ENCODE peak calls at places on chromosome 2, in ten cellular contexts. P is CD8-positive, alpha-beta memory T cell; G is HFF-Myc; L is fibroblast of the aortic adventitia; F is body of pancreas; K is astrocyte of the spinal cord; B is uterus; J is CD4-positive, CD25-positive, alpha-beta regulatory T cell; O is CD8-positive, alpha-beta T cell; W is activated naive CD4-positive, alpha-beta T cell treated with Interleukin-2 at 50 U/mL for 16 hours. X is an unnamed sample.
A peak's percentile ranks its signal among the peaks of the same experiment; 100 is the strongest.

GRCh38 chr2:191863988-191864387 is 17.1 kb upstream of the CAVIN2 start:
- DNase-seq in P (no peak), G (no peak), L (peak; percentile 75), F (no peak), K (peak; percentile 30), B (no peak), J (no peak), O (no peak), W (no peak), X (peak; percentile 54)

GRCh38 chr2:42859801-42860200 is 67.4 kb upstream of the HAAO start:
- DNase-seq in P (no peak), G (no peak), L (peak; percentile 80), F (no peak), K (peak; percentile 19), B (no peak), J (no peak), O (no peak), W (no peak), X (peak; percentile 9)

GRCh38 chr2:30444283-30444682 is 2.8 kb upstream of the LCLAT1 start:
- DNase-seq in P (no peak), G (no peak), L (peak; percentile 19), F (peak; percentile 23), K (no peak), B (peak; percentile 46), J (no peak), O (no peak), W (no peak), X (no peak)

GRCh38 chr2:70132244-70133126 is 45.2 kb downstream of the PCBP1 start:
- DNase-seq in P (peak; percentile 42), G (no peak), L (peak; percentile 72), F (peak; percentile 55), K (peak; percentile 82), B (peak; percentile 48), J (peak; percentile 38), O (no peak), W (peak; percentile 44), X (no peak)

GRCh38 chr2:129923265-129924141 is 56.0 kb upstream of the RAB6C start:
- DNase-seq in P (no peak), G (peak; percentile 9), L (peak; percentile 58), F (peak; percentile 52), K (peak; percentile 43), B (no peak), J (no peak), O (no peak), W (no peak), X (peak; percentile 83)

GRCh38 chr2:35714883-35715282 is 640.7 kb upstream of the CRIM1 start:
- DNase-seq in P (no peak), G (no peak), L (no peak), F (no peak), K (no peak), B (no peak), J (no peak), O (no peak), W (no peak), X (no peak)

GRCh38 chr2:12087671-12088380 is 341.4 kb downstream of the LPIN1 start:
- DNase-seq in P (no peak), G (no peak), L (peak; percentile 39), F (no peak), K (no peak), B (no peak), J (no peak), O (no peak), W (no peak), X (peak; percentile 97)

GRCh38 chr2:230542751-230543150 is 126.8 kb downstream of the SP100 start:
- DNase-seq in P (no peak), G (no peak), L (no peak), F (no peak), K (no peak), B (no peak), J (no peak), O (no peak), W (no peak), X (no peak)

GRCh38 chr2:145199052-145199451 is 679.1 kb upstream of the ZEB2 start:
- DNase-seq in P (no peak), G (no peak), L (no peak), F (no peak), K (no peak), B (no peak), J (no peak), O (no peak), W (no peak), X (no peak)

X was measured in trophoblast cell.